ENCODE peak calls at places on chromosomes 11 and 22, in nine cellular contexts. One of them, this sample, is unnamed.
A peak's percentile ranks its signal among the peaks of the same experiment; 100 is the strongest.

GRCh38 chr11:68402355-68403031 is 58.1 kb upstream of the PPP6R3 start:
- DNase-seq in LNCaP clone FGC: no peak
- DNase-seq in fibroblast of the aortic adventitia: no peak
- DNase-seq in mammary epithelial cell: no peak
- DNase-seq in cardiac fibroblast: no peak
- DNase-seq in fibroblast of mammary gland: no peak
- DNase-seq in keratinocyte: no peak
- DNase-seq in A549: no peak
- DNase-seq in mesothelial cell of epicardium: no peak
- DNase-seq in this sample: no peak

GRCh38 chr11:10623797-10624761 is 55.6 kb upstream of the LYVE1 start:
- DNase-seq in fibroblast of mammary gland: peak; percentile 37
- DNase-seq in mesothelial cell of epicardium: no peak
- DNase-seq in A549: peak; percentile 46
- DNase-seq in mammary epithelial cell: no peak
- DNase-seq in fibroblast of the aortic adventitia: peak; percentile 16
- DNase-seq in cardiac fibroblast: peak; percentile 32
- DNase-seq in keratinocyte: no peak
- DNase-seq in LNCaP clone FGC: no peak
- DNase-seq in this sample: no peak

GRCh38 chr22:16824718-16825687 is at the start of gene XKR3:
- DNase-seq in cardiac fibroblast: no peak
- DNase-seq in fibroblast of the aortic adventitia: peak; percentile 8
- DNase-seq in fibroblast of mammary gland: peak; percentile 74
- DNase-seq in A549: no peak
- DNase-seq in mammary epithelial cell: no peak
- DNase-seq in LNCaP clone FGC: no peak
- DNase-seq in keratinocyte: no peak
- DNase-seq in mesothelial cell of epicardium: no peak
- DNase-seq in this sample: no peak

GRCh38 chr11:73852049-73852448 is 24.6 kb downstream of the COA4 start:
- DNase-seq in mammary epithelial cell: no peak
- DNase-seq in A549: no peak
- DNase-seq in fibroblast of the aortic adventitia: no peak
- DNase-seq in mesothelial cell of epicardium: no peak
- DNase-seq in cardiac fibroblast: no peak
- DNase-seq in LNCaP clone FGC: no peak
- DNase-seq in keratinocyte: no peak
- DNase-seq in fibroblast of mammary gland: no peak
- DNase-seq in this sample: no peak

GRCh38 chr22:45319319-45319675 is 9.6 kb downstream of the FAM118A start:
- DNase-seq in LNCaP clone FGC: no peak
- DNase-seq in fibroblast of mammary gland: peak; percentile 62
- DNase-seq in keratinocyte: no peak
- DNase-seq in A549: no peak
- DNase-seq in cardiac fibroblast: peak; percentile 77
- DNase-seq in mesothelial cell of epicardium: no peak
- DNase-seq in fibroblast of the aortic adventitia: peak; percentile 86
- DNase-seq in mammary epithelial cell: no peak
- DNase-seq in this sample: no peak

GRCh38 chr11:117902001-117902855 is 25.8 kb upstream of the FXYD6 start:
- DNase-seq in A549: no peak
- DNase-seq in mesothelial cell of epicardium: no peak
- DNase-seq in keratinocyte: no peak
- DNase-seq in fibroblast of mammary gland: no peak
- DNase-seq in fibroblast of the aortic adventitia: no peak
- DNase-seq in mammary epithelial cell: no peak
- DNase-seq in LNCaP clone FGC: no peak
- DNase-seq in cardiac fibroblast: no peak
- DNase-seq in this sample: no peak

GRCh38 chr11:130486981-130487380 is 38.5 kb downstream of the ADAMTS15 start:
- DNase-seq in fibroblast of mammary gland: no peak
- DNase-seq in LNCaP clone FGC: no peak
- DNase-seq in cardiac fibroblast: no peak
- DNase-seq in A549: no peak
- DNase-seq in fibroblast of the aortic adventitia: no peak
- DNase-seq in mesothelial cell of epicardium: no peak
- DNase-seq in mammary epithelial cell: no peak
- DNase-seq in keratinocyte: no peak
- DNase-seq in this sample: no peak

GRCh38 chr11:111925953-111926352 is 7.2 kb downstream of the C11orf52 start:
- DNase-seq in fibroblast of mammary gland: no peak
- DNase-seq in LNCaP clone FGC: no peak
- DNase-seq in keratinocyte: no peak
- DNase-seq in A549: no peak
- DNase-seq in mesothelial cell of epicardium: no peak
- DNase-seq in cardiac fibroblast: no peak
- DNase-seq in fibroblast of the aortic adventitia: no peak
- DNase-seq in mammary epithelial cell: no peak
- DNase-seq in this sample: no peak

GRCh38 chr11:1564535-1565172 is 7.4 kb downstream of the DUSP8 start:
- DNase-seq in cardiac fibroblast: peak; percentile 63
- DNase-seq in fibroblast of the aortic adventitia: peak; percentile 74
- DNase-seq in keratinocyte: peak; percentile 19
- DNase-seq in mammary epithelial cell: no peak
- DNase-seq in fibroblast of mammary gland: peak; percentile 80
- DNase-seq in mesothelial cell of epicardium: peak; percentile 57
- DNase-seq in LNCaP clone FGC: no peak
- DNase-seq in A549: no peak
- DNase-seq in this sample: peak; percentile 90

GRCh38 chr11:12089473-12089872 is 20.9 kb upstream of the MICAL2 start:
- DNase-seq in fibroblast of mammary gland: peak; percentile 52
- DNase-seq in LNCaP clone FGC: no peak
- DNase-seq in mesothelial cell of epicardium: no peak
- DNase-seq in keratinocyte: no peak
- DNase-seq in A549: no peak
- DNase-seq in fibroblast of the aortic adventitia: no peak
- DNase-seq in cardiac fibroblast: no peak
- DNase-seq in mammary epithelial cell: peak; percentile 57
- DNase-seq in this sample: no peak

GRCh38 chr11:12090761-12091261 is 19.6 kb upstream of the MICAL2 start:
- DNase-seq in mesothelial cell of epicardium: no peak
- DNase-seq in A549: no peak
- DNase-seq in fibroblast of mammary gland: no peak
- DNase-seq in fibroblast of the aortic adventitia: no peak
- DNase-seq in cardiac fibroblast: no peak
- DNase-seq in mammary epithelial cell: peak; percentile 97
- DNase-seq in LNCaP clone FGC: no peak
- DNase-seq in keratinocyte: peak; percentile 96
- DNase-seq in this sample: no peak

GRCh38 chr11:12090061-12090572 is 20.3 kb upstream of the MICAL2 start:
- DNase-seq in cardiac fibroblast: peak; percentile 64
- DNase-seq in A549: no peak
- DNase-seq in keratinocyte: peak; percentile 98
- DNase-seq in fibroblast of mammary gland: peak; percentile 78
- DNase-seq in fibroblast of the aortic adventitia: peak; percentile 69
- DNase-seq in LNCaP clone FGC: no peak
- DNase-seq in mesothelial cell of epicardium: no peak
- DNase-seq in mammary epithelial cell: peak; percentile 90
- DNase-seq in this sample: no peak

GRCh38 chr11:12092714-12093113 is 17.7 kb upstream of the MICAL2 start:
- DNase-seq in fibroblast of the aortic adventitia: no peak
- DNase-seq in keratinocyte: no peak
- DNase-seq in mesothelial cell of epicardium: no peak
- DNase-seq in A549: no peak
- DNase-seq in cardiac fibroblast: no peak
- DNase-seq in fibroblast of mammary gland: no peak
- DNase-seq in LNCaP clone FGC: no peak
- DNase-seq in mammary epithelial cell: no peak
- DNase-seq in this sample: no peak

GRCh38 chr11:12091957-12092558 is 18.3 kb upstream of the MICAL2 start:
- DNase-seq in fibroblast of the aortic adventitia: no peak
- DNase-seq in A549: no peak
- DNase-seq in cardiac fibroblast: no peak
- DNase-seq in mammary epithelial cell: no peak
- DNase-seq in mesothelial cell of epicardium: no peak
- DNase-seq in keratinocyte: no peak
- DNase-seq in fibroblast of mammary gland: no peak
- DNase-seq in LNCaP clone FGC: no peak
- DNase-seq in this sample: no peak
- TF ChIP-seq CTCF in fibroblast of the aortic adventitia: no peak
- TF ChIP-seq CTCF in A549: no peak
- TF ChIP-seq CTCF in cardiac fibroblast: no peak
- TF ChIP-seq CTCF in mammary epithelial cell: no peak
- TF ChIP-seq CTCF in mesothelial cell of epicardium: no peak
- TF ChIP-seq CTCF in keratinocyte: no peak
- TF ChIP-seq CTCF in fibroblast of mammary gland: no peak
- TF ChIP-seq CTCF in LNCaP clone FGC: no peak
- TF ChIP-seq CTCF in this sample: no peak

DNA sequence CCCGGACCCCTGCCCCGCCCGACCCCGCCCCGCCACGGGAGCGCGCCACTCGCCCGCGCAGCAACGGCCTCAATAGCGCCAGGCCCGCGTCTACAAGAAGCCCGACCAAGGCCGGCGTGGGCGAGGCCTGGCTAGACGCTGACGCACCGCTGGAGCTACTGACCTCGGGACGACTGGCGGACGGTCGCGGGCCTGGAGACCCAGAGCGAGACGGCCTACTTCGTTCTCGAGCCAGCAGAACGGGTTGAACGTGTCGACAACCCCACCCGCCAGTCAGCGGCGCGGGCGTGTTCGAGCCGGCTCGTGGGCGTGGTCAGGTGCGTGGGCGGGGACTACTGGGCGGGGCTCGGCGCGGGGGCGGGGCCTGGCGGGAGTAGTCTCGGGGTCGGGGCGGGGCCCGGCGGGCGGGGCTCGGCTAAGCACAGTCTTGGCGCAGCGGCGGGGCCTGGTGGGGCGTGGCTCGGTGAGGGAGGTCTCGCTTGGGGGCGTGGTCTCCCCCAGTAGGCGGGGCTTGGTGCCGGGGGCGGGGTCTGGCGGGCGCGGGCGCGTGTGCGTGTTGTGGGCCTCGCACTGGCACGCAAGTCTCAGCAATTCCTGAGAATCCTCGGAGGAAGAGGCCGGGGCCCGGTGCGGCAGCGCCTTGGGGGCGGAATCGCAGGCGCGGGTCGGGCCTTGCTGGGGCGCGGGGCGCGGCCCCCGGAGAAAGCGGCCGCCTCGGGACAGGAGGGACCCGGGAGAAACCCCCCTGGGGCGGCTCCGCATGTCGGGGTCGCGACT is at the start of gene RNH1:
- DNase-seq in mammary epithelial cell: peak; percentile 92
- DNase-seq in mesothelial cell of epicardium: peak; percentile 100
- DNase-seq in keratinocyte: peak; percentile 81
- DNase-seq in fibroblast of mammary gland: peak; percentile 91
- DNase-seq in fibroblast of the aortic adventitia: peak; percentile 96
- DNase-seq in cardiac fibroblast: peak; percentile 99
- DNase-seq in A549: peak; percentile 80
- DNase-seq in LNCaP clone FGC: peak; percentile 66
- DNase-seq in this sample: peak; percentile 61
- TF ChIP-seq CTCF in mammary epithelial cell: no peak
- TF ChIP-seq CTCF in mesothelial cell of epicardium: no peak
- TF ChIP-seq CTCF in keratinocyte: no peak
- TF ChIP-seq CTCF in fibroblast of mammary gland: no peak
- TF ChIP-seq CTCF in fibroblast of the aortic adventitia: no peak
- TF ChIP-seq CTCF in cardiac fibroblast: no peak
- TF ChIP-seq CTCF in A549: no peak
- TF ChIP-seq CTCF in LNCaP clone FGC: no peak
- TF ChIP-seq CTCF in this sample: no peak

GRCh38 chr22:49601614-49602321 is 225.9 kb downstream of the BRD1 start:
- DNase-seq in mammary epithelial cell: no peak
- DNase-seq in fibroblast of the aortic adventitia: no peak
- DNase-seq in mesothelial cell of epicardium: no peak
- DNase-seq in A549: no peak
- DNase-seq in LNCaP clone FGC: no peak
- DNase-seq in keratinocyte: no peak
- DNase-seq in cardiac fibroblast: no peak
- DNase-seq in fibroblast of mammary gland: no peak
- DNase-seq in this sample: no peak
- TF ChIP-seq CTCF in mammary epithelial cell: no peak
- TF ChIP-seq CTCF in fibroblast of the aortic adventitia: no peak
- TF ChIP-seq CTCF in mesothelial cell of epicardium: no peak
- TF ChIP-seq CTCF in A549: no peak
- TF ChIP-seq CTCF in LNCaP clone FGC: no peak
- TF ChIP-seq CTCF in keratinocyte: no peak
- TF ChIP-seq CTCF in cardiac fibroblast: no peak
- TF ChIP-seq CTCF in fibroblast of mammary gland: no peak
- TF ChIP-seq CTCF in this sample: no peak

DNA sequence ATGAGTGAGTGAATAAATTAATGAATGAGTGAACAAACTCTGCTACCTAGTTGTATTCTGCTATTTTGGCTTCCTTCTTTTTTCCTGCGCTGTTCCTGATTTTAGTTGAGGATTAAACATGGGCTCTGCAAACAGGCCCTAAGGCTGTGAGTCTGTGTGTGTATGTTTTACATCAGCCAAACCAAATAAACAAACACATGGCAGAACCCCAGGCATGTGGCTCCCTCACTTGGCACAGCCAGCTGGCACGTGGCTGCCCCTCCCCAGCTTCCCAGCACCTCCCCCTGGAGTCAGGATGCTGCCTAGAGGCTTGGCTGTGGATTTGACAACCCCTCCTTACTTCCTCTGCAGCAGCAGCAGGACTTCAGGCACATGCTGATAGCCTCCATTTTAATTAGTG is 593.2 kb downstream of the INSC start:
- DNase-seq in mammary epithelial cell: no peak
- DNase-seq in fibroblast of the aortic adventitia: peak; percentile 46
- DNase-seq in A549: peak; percentile 8
- DNase-seq in mesothelial cell of epicardium: no peak
- DNase-seq in fibroblast of mammary gland: no peak
- DNase-seq in cardiac fibroblast: peak; percentile 78
- DNase-seq in LNCaP clone FGC: peak; percentile 96
- DNase-seq in keratinocyte: no peak
- DNase-seq in this sample: no peak
- TF ChIP-seq CTCF in mammary epithelial cell: no peak
- TF ChIP-seq CTCF in fibroblast of the aortic adventitia: no peak
- TF ChIP-seq CTCF in A549: no peak
- TF ChIP-seq CTCF in mesothelial cell of epicardium: no peak
- TF ChIP-seq CTCF in fibroblast of mammary gland: no peak
- TF ChIP-seq CTCF in cardiac fibroblast: no peak
- TF ChIP-seq CTCF in LNCaP clone FGC: peak; percentile 24
- TF ChIP-seq CTCF in keratinocyte: no peak
- TF ChIP-seq CTCF in this sample: no peak

GRCh38 chr22:43885319-43885671 is 6.5 kb downstream of the PNPLA5 start:
- DNase-seq in cardiac fibroblast: no peak
- DNase-seq in fibroblast of the aortic adventitia: no peak
- DNase-seq in keratinocyte: no peak
- DNase-seq in mammary epithelial cell: no peak
- DNase-seq in mesothelial cell of epicardium: no peak
- DNase-seq in fibroblast of mammary gland: no peak
- DNase-seq in LNCaP clone FGC: no peak
- DNase-seq in A549: no peak
- DNase-seq in this sample: no peak
- TF ChIP-seq CTCF in cardiac fibroblast: no peak
- TF ChIP-seq CTCF in fibroblast of the aortic adventitia: no peak
- TF ChIP-seq CTCF in keratinocyte: no peak
- TF ChIP-seq CTCF in mammary epithelial cell: no peak
- TF ChIP-seq CTCF in mesothelial cell of epicardium: peak; percentile 8
- TF ChIP-seq CTCF in fibroblast of mammary gland: no peak
- TF ChIP-seq CTCF in LNCaP clone FGC: no peak
- TF ChIP-seq CTCF in A549: peak; percentile 15
- TF ChIP-seq CTCF in this sample: no peak

DNA sequence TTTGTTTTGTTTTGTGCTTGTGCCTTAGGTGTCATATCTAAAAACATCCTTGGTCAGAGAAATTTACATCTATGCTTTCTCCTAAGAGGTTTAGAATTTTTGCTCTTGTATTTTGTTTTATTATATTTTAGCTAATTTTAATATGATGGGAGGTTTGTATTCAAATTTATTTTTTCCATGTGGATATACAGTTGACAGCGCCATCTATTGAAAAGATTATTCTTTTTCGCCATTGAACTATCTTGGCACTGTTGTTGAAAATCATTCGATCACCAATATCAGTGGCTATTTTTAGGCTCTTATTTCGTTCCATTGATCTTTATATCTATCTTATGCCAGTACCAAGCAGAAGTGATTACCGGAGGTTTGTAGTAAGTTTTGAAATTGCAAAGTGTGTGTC is 510.3 kb downstream of the BRD1 start:
- DNase-seq in mammary epithelial cell: no peak
- DNase-seq in keratinocyte: no peak
- DNase-seq in cardiac fibroblast: no peak
- DNase-seq in mesothelial cell of epicardium: no peak
- DNase-seq in fibroblast of mammary gland: no peak
- DNase-seq in LNCaP clone FGC: no peak
- DNase-seq in fibroblast of the aortic adventitia: no peak
- DNase-seq in A549: no peak
- DNase-seq in this sample: no peak
- TF ChIP-seq CTCF in mammary epithelial cell: no peak
- TF ChIP-seq CTCF in keratinocyte: no peak
- TF ChIP-seq CTCF in cardiac fibroblast: no peak
- TF ChIP-seq CTCF in mesothelial cell of epicardium: peak; percentile 33
- TF ChIP-seq CTCF in fibroblast of mammary gland: no peak
- TF ChIP-seq CTCF in LNCaP clone FGC: peak; percentile 26
- TF ChIP-seq CTCF in fibroblast of the aortic adventitia: no peak
- TF ChIP-seq CTCF in A549: peak; percentile 27
- TF ChIP-seq CTCF in this sample: peak; percentile 9

This sample was measured in D721Med.